ENCODE peak calls at places on chromosomes 1 and 21, in six cellular contexts. Y is stimulated activated CD8-positive, alpha-beta memory T cell treated with anti-CD3 and anti-CD28 coated beads, Interleukin-7, amount 100 ng/mL, for 24 hours; Z is T-helper 2 cell; H is SW480; M is mammary epithelial cell; Q is stomach. O is an unnamed sample.

GRCh38 chr1:31815752-31816484 is at the start of gene SPOCD1:
- DNase-seq in Y (peak; percentile 80), Z (peak; percentile 69), H (peak; percentile 80), M (peak; percentile 58), Q (peak; percentile 84), O (peak; percentile 92)

GRCh38 chr1:17093822-17094393 is 25.3 kb downstream of the PADI2 start:
- DNase-seq in Y (no peak), Z (no peak), H (no peak), M (no peak), Q (no peak), O (no peak)

GRCh38 chr21:28872218-28872617 is 120.5 kb downstream of the LTN1 start:
- DNase-seq in Y (no peak), Z (no peak), H (no peak), M (peak; percentile 77), Q (no peak), O (no peak)

GRCh38 chr1:178124115-178124514 is 30.2 kb downstream of the RASAL2 start:
- DNase-seq in Y (no peak), Z (no peak), H (no peak), M (no peak), Q (no peak), O (no peak)

GRCh38 chr1:82015444-82015843 is 214.7 kb downstream of the ADGRL2 start:
- DNase-seq in Y (no peak), Z (no peak), H (no peak), M (no peak), Q (no peak), O (no peak)

GRCh38 chr1:58975888-58976287 is 192.0 kb upstream of the JUN start:
- DNase-seq in Y (no peak), Z (no peak), H (no peak), M (peak; percentile 78), Q (no peak), O (no peak)

GRCh38 chr1:61141288-61142044 is 59.1 kb downstream of the NFIA start:
- DNase-seq in Y (no peak), Z (no peak), H (peak; percentile 69), M (peak; percentile 94), Q (no peak), O (peak; percentile 35)

GRCh38 chr1:228141082-228141870 is 1.2 kb downstream of the GUK1 start:
- DNase-seq in Y (no peak), Z (peak; percentile 25), H (peak; percentile 37), M (peak; percentile 42), Q (peak; percentile 78), O (peak; percentile 62)

GRCh38 chr1:9198538-9199361 is 35.8 kb upstream of the H6PD start:
- DNase-seq in Y (no peak), Z (no peak), H (no peak), M (no peak), Q (no peak), O (no peak)

GRCh38 chr1:43239484-43239883 is 30.3 kb upstream of the TMEM125 start:
- DNase-seq in Y (no peak), Z (no peak), H (no peak), M (no peak), Q (no peak), O (no peak)

GRCh38 chr1:173853074-173853473 is 14.7 kb downstream of the GAS5 start:
- DNase-seq in Y (no peak), Z (no peak), H (no peak), M (no peak), Q (no peak), O (no peak)

GRCh38 chr1:215185067-215185620 is 102.6 kb downstream of the KCNK2 start:
- DNase-seq in Y (no peak), Z (no peak), H (no peak), M (no peak), Q (no peak), O (no peak)

GRCh38 chr1:14841456-14841855 is 243.0 kb downstream of the KAZN start:
- DNase-seq in Y (no peak), Z (no peak), H (no peak), M (no peak), Q (no peak), O (no peak)

GRCh38 chr1:234734864-234735263 is 124.9 kb upstream of the IRF2BP2 start:
- DNase-seq in Y (no peak), Z (no peak), H (peak; percentile 60), M (no peak), Q (no peak), O (no peak)

GRCh38 chr1:42735056-42735455 is 5.0 kb downstream of the CLDN19 start:
- DNase-seq in Y (no peak), Z (no peak), H (no peak), M (no peak), Q (no peak), O (no peak)

GRCh38 chr1:193014354-193014753 is 44.8 kb downstream of the UCHL5 start:
- DNase-seq in Y (no peak), Z (no peak), H (no peak), M (no peak), Q (no peak), O (no peak)

GRCh38 chr1:34792868-34793727 is at the start of gene GJA4:
- DNase-seq in Y (no peak), Z (no peak), H (no peak), M (no peak), Q (no peak), O (no peak)

GRCh38 chr1:186304982-186305949 is 69.8 kb downstream of the TPR start:
- DNase-seq in Y (no peak), Z (no peak), H (peak; percentile 38), M (peak; percentile 14), Q (no peak), O (no peak)

GRCh38 chr1:218281285-218281684 is 3.8 kb upstream of the RRP15 start:
- DNase-seq in Y (no peak), Z (no peak), H (no peak), M (no peak), Q (no peak), O (no peak)

GRCh38 chr1:202130816-202131522 is 8.3 kb downstream of the GPR37L1 start:
- DNase-seq in Y (no peak), Z (no peak), H (no peak), M (no peak), Q (no peak), O (no peak)

GRCh38 chr1:45246760-45247159 is 40.4 kb upstream of the ZSWIM5 start:
- DNase-seq in Y (no peak), Z (no peak), H (no peak), M (peak; percentile 62), Q (no peak), O (no peak)

GRCh38 chr1:168465942-168466702 is 77.7 kb downstream of the XCL2 start:
- DNase-seq in Y (peak; percentile 12), Z (no peak), H (no peak), M (peak; percentile 71), Q (peak; percentile 26), O (peak; percentile 71)

GRCh38 chr1:22776051-22776611 is 65.5 kb downstream of the EPHB2 start:
- DNase-seq in Y (no peak), Z (no peak), H (peak; percentile 14), M (no peak), Q (no peak), O (no peak)

GRCh38 chr1:150507912-150508864 is at the start of gene ECM1:
- DNase-seq in Y (no peak), Z (no peak), H (peak; percentile 65), M (peak; percentile 62), Q (peak; percentile 33), O (no peak)

GRCh38 chr1:204070895-204071294 is 2.0 kb upstream of the SOX13 start:
- DNase-seq in Y (no peak), Z (no peak), H (no peak), M (no peak), Q (no peak), O (no peak)